ENCODE peak calls at places on chromosomes 16 and 17, in nine cellular contexts. G, O, M, S, W, H, Y, B and P are unnamed samples.

GRCh38 chr16:89693289-89693731 is 6.8 kb downstream of the CDK10 start:
- DNase-seq in G (no peak), O (no peak), M (no peak), S (no peak), W (no peak), H (no peak), Y (no peak), B (no peak), P (no peak)

GRCh38 chr17:2691965-2692780 is 19.4 kb downstream of the CLUH start:
- DNase-seq in G (no peak), O (no peak), M (peak), S (no peak), W (no peak), H (no peak), Y (no peak), B (peak), P (peak)

GRCh38 chr16:84444476-84444875 is 60.0 kb downstream of the MEAK7 start:
- DNase-seq in G (no peak), O (no peak), M (no peak), S (no peak), W (no peak), H (no peak), Y (no peak), B (no peak), P (no peak)

GRCh38 chr16:64782484-64782883 is 339.4 kb downstream of the CDH11 start:
- DNase-seq in G (no peak), O (no peak), M (no peak), S (no peak), W (no peak), H (no peak), Y (no peak), B (no peak), P (no peak)

GRCh38 chr16:86033016-86033474 is 134.1 kb downstream of the IRF8 start:
- DNase-seq in G (peak), O (no peak), M (peak), S (no peak), W (no peak), H (no peak), Y (no peak), B (peak), P (peak)

GRCh38 chr17:41455236-41455635 is 11.9 kb downstream of the KRT32 start:
- DNase-seq in G (no peak), O (no peak), M (no peak), S (no peak), W (no peak), H (no peak), Y (no peak), B (no peak), P (no peak)

GRCh38 chr17:27284811-27285415 is 9.0 kb upstream of the WSB1 start:
- DNase-seq in G (no peak), O (no peak), M (no peak), S (no peak), W (no peak), H (no peak), Y (no peak), B (no peak), P (no peak)

GRCh38 chr16:23595246-23595950 is 718 bp downstream of the NDUFAB1 start:
- DNase-seq in G (no peak), O (no peak), M (peak), S (no peak), W (no peak), H (no peak), Y (no peak), B (no peak), P (peak)

GRCh38 chr16:75225678-75226515 is 7.1 kb downstream of the CTRB1 start:
- DNase-seq in G (no peak), O (no peak), M (no peak), S (no peak), W (no peak), H (no peak), Y (no peak), B (peak), P (no peak)

GRCh38 chr16:87363771-87364476 is 19.7 kb downstream of the FBXO31 start:
- DNase-seq in G (peak), O (no peak), M (no peak), S (no peak), W (no peak), H (no peak), Y (no peak), B (no peak), P (peak)